ENCODE peak calls at places on chromosome 11, in seven cellular contexts. A, X, P, Y, U, M and W are unnamed samples.

GRCh38 chr11:832529-833113 is at the start of gene CD151:
- DNase-seq in A (peak), X (peak), P (peak), Y (peak), U (peak), M (peak), W (no peak)

GRCh38 chr11:62461740-62462522 is 43.1 kb downstream of the SCGB1A1 start:
- DNase-seq in A (peak), X (no peak), P (no peak), Y (peak), U (peak), M (no peak), W (no peak)

GRCh38 chr11:5940748-5941147 is 1.3 kb upstream of the OR56A3 start:
- DNase-seq in A (no peak), X (no peak), P (no peak), Y (no peak), U (no peak), M (no peak), W (no peak)

GRCh38 chr11:16511109-16511806 is 154.9 kb upstream of the SOX6 start:
- DNase-seq in A (no peak), X (peak), P (no peak), Y (peak), U (no peak), M (no peak), W (no peak)

GRCh38 chr11:28146123-28146751 is 38.0 kb downstream of the METTL15 start:
- DNase-seq in A (peak), X (peak), P (peak), Y (peak), U (no peak), M (no peak), W (no peak)

GRCh38 chr11:11946180-11946579 is 62.2 kb downstream of the DKK3 start:
- DNase-seq in A (peak), X (no peak), P (no peak), Y (peak), U (no peak), M (no peak), W (no peak)

GRCh38 chr11:9170450-9170849 is 79.1 kb upstream of the SCUBE2 start:
- DNase-seq in A (peak), X (no peak), P (no peak), Y (peak), U (no peak), M (no peak), W (no peak)

GRCh38 chr11:126477526-126478275 is 122.2 kb downstream of the ST3GAL4 start:
- DNase-seq in A (no peak), X (no peak), P (no peak), Y (no peak), U (no peak), M (peak), W (no peak)

GRCh38 chr11:15941206-15941770 is 415.1 kb downstream of the SOX6 start:
- DNase-seq in A (peak), X (no peak), P (peak), Y (no peak), U (no peak), M (peak), W (no peak)

GRCh38 chr11:133784359-133784758 is 61.0 kb downstream of the SPATA19 start:
- DNase-seq in A (no peak), X (no peak), P (no peak), Y (no peak), U (no peak), M (no peak), W (no peak)

GRCh38 chr11:27770576-27770975 is 70.3 kb upstream of the BDNF start:
- DNase-seq in A (no peak), X (no peak), P (no peak), Y (no peak), U (no peak), M (no peak), W (no peak)

GRCh38 chr11:10751581-10751940 is 515 bp downstream of the CTR9 start:
- DNase-seq in A (no peak), X (no peak), P (no peak), Y (no peak), U (no peak), M (no peak), W (no peak)

GRCh38 chr11:10752061-10752460 is 1.0 kb downstream of the CTR9 start:
- DNase-seq in A (no peak), X (no peak), P (no peak), Y (no peak), U (no peak), M (no peak), W (no peak)

GRCh38 chr11:10749476-10749875 is 1.6 kb upstream of the CTR9 start:
- DNase-seq in A (no peak), X (no peak), P (no peak), Y (no peak), U (no peak), M (no peak), W (no peak)

GRCh38 chr11:10752486-10752885 is 1.4 kb downstream of the CTR9 start:
- DNase-seq in A (no peak), X (no peak), P (no peak), Y (no peak), U (no peak), M (no peak), W (no peak)

GRCh38 chr11:10750838-10751580 is at the start of gene CTR9:
- DNase-seq in A (peak), X (peak), P (peak), Y (peak), U (peak), M (peak), W (peak)
- TF ChIP-seq CTCF in A (peak), X (peak), P (peak), Y (peak), U (no peak), M (peak), W (no peak)

GRCh38 chr11:84993386-84993785 is 633.8 kb downstream of the DLG2 start:
- DNase-seq in A (peak), X (peak), P (peak), Y (no peak), U (peak), M (no peak), W (no peak)
- TF ChIP-seq CTCF in A (peak), X (peak), P (peak), Y (peak), U (peak), M (no peak), W (no peak)

GRCh38 chr11:72221386-72221785 is 3.2 kb upstream of the INPPL1 start:
- DNase-seq in A (no peak), X (no peak), P (no peak), Y (no peak), U (no peak), M (no peak), W (no peak)

GRCh38 chr11:72222106-72222891 is 2.3 kb upstream of the INPPL1 start:
- DNase-seq in A (no peak), X (no peak), P (peak), Y (no peak), U (no peak), M (no peak), W (no peak)

GRCh38 chr11:72223615-72224586 is 666 bp upstream of the INPPL1 start:
- DNase-seq in A (peak), X (peak), P (peak), Y (peak), U (peak), M (peak), W (peak)

GRCh38 chr11:72224587-72225410 is at the start of gene INPPL1:
- DNase-seq in A (no peak), X (peak), P (peak), Y (no peak), U (peak), M (peak), W (no peak)

DNA sequence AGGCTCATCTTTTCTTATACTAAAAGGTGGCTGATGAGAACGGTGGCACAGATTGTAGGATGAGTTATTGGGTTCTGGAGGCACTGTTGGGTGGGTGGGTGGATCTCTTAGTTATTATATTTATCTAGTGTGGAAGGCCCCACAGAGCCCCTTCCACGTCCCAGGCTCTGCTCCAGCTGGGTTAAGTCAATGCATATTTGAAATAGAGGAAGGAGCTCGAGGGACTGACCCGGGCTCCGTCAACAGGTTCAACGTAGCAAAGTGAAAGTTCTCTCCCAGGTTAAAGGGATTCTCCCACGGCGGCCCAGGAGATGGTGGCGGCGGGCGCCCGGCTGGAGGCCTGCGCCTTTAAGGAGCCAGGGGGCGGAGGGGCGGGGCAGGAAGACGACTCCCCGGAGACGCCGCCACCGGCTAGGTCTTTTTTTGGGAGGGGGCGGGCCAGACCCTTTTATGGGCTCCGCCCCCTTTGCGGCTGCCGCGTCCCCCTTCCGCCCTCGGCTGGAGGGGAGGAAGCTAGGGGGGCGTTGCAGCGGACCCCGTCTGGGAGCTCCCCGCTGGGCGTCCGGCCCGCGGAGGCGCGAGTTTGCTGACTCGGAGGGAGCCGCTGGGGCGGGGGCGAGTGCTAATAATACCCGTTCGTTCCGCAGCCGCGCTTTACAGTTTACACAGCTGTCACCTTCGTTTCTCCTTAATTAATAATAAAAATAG is 1.5 kb upstream of the INPPL1 start:
- DNase-seq in A (peak), X (peak), P (peak), Y (peak), U (peak), M (peak), W (peak)
- TF ChIP-seq CTCF in A (peak), X (no peak), P (peak), Y (peak), U (peak), M (no peak), W (no peak)

GRCh38 chr11:76579047-76579751 is 91.3 kb downstream of the LRRC32 start:
- DNase-seq in A (no peak), X (peak), P (peak), Y (no peak), U (no peak), M (peak), W (no peak)
- TF ChIP-seq CTCF in A (no peak), X (peak), P (peak), Y (peak), U (no peak), M (peak), W (no peak)

GRCh38 chr11:119490253-119491006 is 67.5 kb upstream of the THY1 start:
- DNase-seq in A (no peak), X (no peak), P (no peak), Y (no peak), U (no peak), M (no peak), W (no peak)

GRCh38 chr11:119488256-119488995 is 65.5 kb upstream of the THY1 start:
- DNase-seq in A (no peak), X (no peak), P (no peak), Y (no peak), U (no peak), M (no peak), W (no peak)

GRCh38 chr11:119491753-119492455 is 68.9 kb upstream of the THY1 start:
- DNase-seq in A (peak), X (peak), P (peak), Y (peak), U (no peak), M (no peak), W (no peak)

GRCh38 chr11:119486691-119487259 is 63.8 kb upstream of the THY1 start:
- DNase-seq in A (no peak), X (no peak), P (no peak), Y (no peak), U (no peak), M (no peak), W (no peak)

DNA sequence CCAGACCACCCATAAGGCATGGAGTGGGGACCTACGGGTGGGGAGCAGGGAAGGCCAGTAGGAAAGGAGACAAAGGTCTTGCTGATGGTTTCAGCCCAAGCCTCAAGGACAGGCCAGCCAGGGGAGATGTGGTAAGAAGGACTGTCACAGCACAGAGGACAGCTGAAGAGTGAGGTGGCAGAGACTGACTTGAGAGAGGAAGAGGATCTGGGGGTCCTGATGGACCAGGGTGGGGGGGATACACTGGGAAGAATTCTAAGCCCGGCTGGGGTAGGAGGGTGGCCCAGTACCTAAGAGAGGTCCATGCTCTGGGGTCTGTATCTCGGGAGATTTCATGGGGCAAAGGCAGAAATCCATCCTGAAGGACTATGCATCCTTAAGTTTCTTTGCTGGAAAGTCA is 66.1 kb upstream of the THY1 start:
- DNase-seq in A (no peak), X (no peak), P (no peak), Y (no peak), U (no peak), M (no peak), W (no peak)
- TF ChIP-seq CTCF in A (no peak), X (no peak), P (no peak), Y (no peak), U (no peak), M (no peak), W (no peak)

GRCh38 chr11:24779791-24780190 is 282.9 kb downstream of the LUZP2 start:
- DNase-seq in A (no peak), X (peak), P (peak), Y (no peak), U (no peak), M (no peak), W (no peak)
- TF ChIP-seq CTCF in A (no peak), X (peak), P (peak), Y (peak), U (no peak), M (no peak), W (no peak)

GRCh38 chr11:100789500-100789899 is 102.4 kb downstream of the ARHGAP42 start:
- DNase-seq in A (no peak), X (peak), P (no peak), Y (peak), U (peak), M (peak), W (no peak)
- TF ChIP-seq CTCF in A (no peak), X (no peak), P (no peak), Y (no peak), U (no peak), M (no peak), W (no peak)

DNA sequence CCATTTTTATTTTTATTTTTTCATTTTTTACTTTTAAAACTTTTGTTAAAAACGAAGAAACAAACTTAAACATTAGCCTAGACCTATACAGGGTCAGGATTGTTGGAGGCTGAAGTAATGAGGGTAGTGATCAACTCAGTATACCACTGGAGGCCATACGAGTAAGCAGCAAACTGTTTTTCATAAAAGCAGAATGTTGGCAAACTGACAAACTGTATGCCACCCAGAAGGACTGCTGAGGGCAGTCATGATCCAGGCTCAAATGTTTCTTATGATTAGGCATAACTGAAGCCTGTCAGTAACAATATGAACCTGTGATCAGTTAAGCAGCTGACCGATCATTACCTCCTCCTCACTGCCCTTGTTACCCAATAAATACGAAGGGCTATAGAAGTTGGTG is 10.2 kb upstream of the SC5D start:
- DNase-seq in A (no peak), X (peak), P (no peak), Y (no peak), U (no peak), M (no peak), W (no peak)
- TF ChIP-seq CTCF in A (no peak), X (no peak), P (no peak), Y (no peak), U (no peak), M (no peak), W (no peak)

DNA sequence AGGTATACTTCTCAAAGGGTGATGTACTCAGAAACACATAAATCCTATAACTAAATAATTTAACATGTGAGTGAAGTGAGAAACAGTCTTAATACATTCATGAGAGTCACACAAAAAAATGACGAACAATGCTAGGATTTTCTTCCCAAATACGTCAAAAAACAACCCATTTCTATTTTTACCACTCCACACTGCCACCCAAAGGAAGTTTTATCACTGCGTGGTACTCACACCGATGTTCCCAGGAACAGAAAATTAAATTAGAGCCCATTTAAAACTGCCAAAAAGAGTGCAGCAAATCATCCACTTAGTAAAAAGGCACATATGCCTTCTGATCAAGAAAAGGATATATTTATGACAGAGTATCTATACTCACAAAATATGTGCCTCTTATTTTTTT is 710.9 kb upstream of the FAT3 start:
- DNase-seq in A (no peak), X (peak), P (peak), Y (no peak), U (no peak), M (no peak), W (no peak)
- TF ChIP-seq CTCF in A (no peak), X (peak), P (peak), Y (peak), U (no peak), M (no peak), W (no peak)

GRCh38 chr11:116842117-116842516 is 4.7 kb upstream of the APOA1 start:
- DNase-seq in A (no peak), X (no peak), P (no peak), Y (no peak), U (no peak), M (no peak), W (no peak)

GRCh38 chr11:116838321-116839084 is 1.1 kb upstream of the APOA1 start:
- DNase-seq in A (no peak), X (no peak), P (no peak), Y (no peak), U (no peak), M (peak), W (no peak)

GRCh38 chr11:116840746-116841296 is 3.4 kb upstream of the APOA1 start:
- DNase-seq in A (no peak), X (no peak), P (no peak), Y (no peak), U (no peak), M (peak), W (no peak)

GRCh38 chr11:116842909-116843308 is 5.5 kb upstream of the APOA1 start:
- DNase-seq in A (no peak), X (no peak), P (no peak), Y (no peak), U (peak), M (peak), W (no peak)

GRCh38 chr11:116840224-116840745 is 2.9 kb upstream of the APOA1 start:
- DNase-seq in A (peak), X (no peak), P (peak), Y (peak), U (no peak), M (peak), W (no peak)
- TF ChIP-seq CTCF in A (peak), X (peak), P (peak), Y (no peak), U (no peak), M (no peak), W (no peak)